ENCODE peak calls at places on chromosomes 16 and 17, in seven cellular contexts. B is hepatocyte, J is ovary, N is A549, V is WTC11, M is MM.1S, H is cardiac fibroblast. R is an unnamed sample.

GRCh38 chr16:49269231-49269630 is 12.4 kb downstream of the CBLN1 start:
- DNase-seq in J (no peak), V (no peak), N (no peak), M (no peak), B (no peak), H (no peak), R (no peak)

GRCh38 chr17:55158439-55158838 is 106.3 kb upstream of the HLF start:
- DNase-seq in V (no peak), M (no peak), N (peak), H (no peak), J (no peak), B (no peak), R (no peak)

GRCh38 chr17:9829343-9829742 is 3.6 kb downstream of the GLP2R start:
- DNase-seq in J (no peak), H (no peak), N (no peak), M (no peak), V (no peak), B (no peak), R (no peak)

GRCh38 chr17:81959362-81960129 is 1.4 kb downstream of the NOTUM start:
- DNase-seq in V (peak), H (peak), J (peak), N (peak), B (peak), M (peak), R (peak)

GRCh38 chr17:81566461-81567126 is 14.4 kb upstream of the FAAP100 start:
- DNase-seq in H (peak), V (no peak), B (peak), N (peak), J (peak), M (no peak), R (no peak)

GRCh38 chr16:26348095-26348494 is 656.3 kb downstream of the HS3ST4 start:
- DNase-seq in H (no peak), J (no peak), B (no peak), N (no peak), V (no peak), M (no peak), R (no peak)

GRCh38 chr16:66423177-66423576 is 3.9 kb upstream of the BEAN1 start:
- DNase-seq in N (no peak), B (no peak), M (no peak), V (no peak), H (no peak), J (no peak), R (no peak)

GRCh38 chr17:80826955-80827645 is 164.5 kb upstream of the CHMP6 start:
- DNase-seq in N (peak), V (no peak), H (peak), B (peak), J (no peak), M (no peak), R (no peak)

GRCh38 chr16:10390867-10391266 is 5.0 kb downstream of the ATF7IP2 start:
- DNase-seq in H (no peak), J (no peak), M (no peak), V (no peak), B (no peak), N (no peak), R (no peak)

GRCh38 chr16:67917852-67918236 is 13.8 kb downstream of the CTRL start:
- DNase-seq in V (no peak), H (no peak), B (peak), M (no peak), N (peak), J (no peak), R (no peak)

GRCh38 chr17:63434951-63435571 is 11.0 kb downstream of the CYB561 start:
- DNase-seq in B (no peak), H (peak), N (peak), M (no peak), V (peak), J (peak), R (no peak)

GRCh38 chr17:43908111-43908721 is 880 bp upstream of the MPP2 start:
- DNase-seq in B (peak), H (peak), V (peak), N (peak), M (no peak), J (peak), R (no peak)

GRCh38 chr16:782766-783403 is 5.3 kb downstream of the RPUSD1 start:
- DNase-seq in V (no peak), J (no peak), B (no peak), M (no peak), H (no peak), N (no peak), R (no peak)

GRCh38 chr16:4544483-4544882 is 5.9 kb upstream of the CDIP1 start:
- DNase-seq in B (no peak), H (no peak), V (no peak), M (no peak), J (no peak), N (no peak), R (no peak)

GRCh38 chr16:14377326-14377725 is 252.7 kb downstream of the PARN start:
- DNase-seq in J (no peak), H (no peak), N (no peak), B (no peak), M (no peak), V (no peak), R (no peak)

GRCh38 chr17:82374626-82375331 is 3.2 kb downstream of the UTS2R start:
- DNase-seq in B (no peak), J (no peak), H (no peak), N (no peak), M (no peak), V (no peak), R (no peak)

GRCh38 chr17:81898029-81898866 is 3.8 kb upstream of the NPB start:
- DNase-seq in M (no peak), H (peak), N (peak), V (no peak), J (no peak), B (no peak), R (no peak)

GRCh38 chr17:77478281-77478680 is 337.5 kb downstream of the SEC14L1 start:
- DNase-seq in J (no peak), N (no peak), H (no peak), M (no peak), V (no peak), B (no peak), R (no peak)

GRCh38 chr17:76556759-76557367 is 17.0 kb downstream of the PRCD start:
- DNase-seq in M (peak), B (peak), H (peak), J (no peak), V (no peak), N (peak), R (peak)

GRCh38 chr17:76384222-76384986 is at the start of gene SPHK1:
- DNase-seq in J (peak), V (peak), H (peak), N (peak), B (peak), M (peak), R (peak)

GRCh38 chr17:44604149-44605115 is 47.1 kb downstream of the FZD2 start:
- DNase-seq in J (no peak), V (no peak), B (no peak), M (no peak), H (no peak), N (no peak), R (no peak)

GRCh38 chr17:44007346-44008204 is 3.2 kb downstream of the NAGS start:
- DNase-seq in J (no peak), B (no peak), M (peak), V (no peak), H (peak), N (no peak), R (no peak)

GRCh38 chr16:23365602-23366240 is 63.6 kb downstream of the SCNN1B start:
- DNase-seq in M (peak), B (no peak), V (no peak), H (no peak), J (no peak), N (peak), R (no peak)

GRCh38 chr17:19410875-19411291 is at the start of gene RNF112:
- DNase-seq in M (no peak), H (peak), B (peak), J (no peak), V (no peak), N (no peak), R (no peak)

GRCh38 chr17:4199818-4200402 is 56.9 kb downstream of the CYB5D2 start:
- DNase-seq in J (no peak), M (peak), V (peak), B (peak), H (peak), N (peak), R (peak)

GRCh38 chr16:20944861-20945390 is 44.4 kb downstream of the LYRM1 start:
- DNase-seq in M (peak), B (no peak), H (peak), V (no peak), J (no peak), N (no peak), R (no peak)

GRCh38 chr17:13073013-13073412 is 55.2 kb upstream of the ELAC2 start:
- DNase-seq in V (no peak), N (no peak), M (no peak), B (no peak), H (no peak), J (no peak), R (no peak)

GRCh38 chr16:89687092-89687940 is 827 bp downstream of the CDK10 start:
- DNase-seq in N (peak), M (peak), B (peak), V (no peak), J (no peak), H (peak), R (peak)

GRCh38 chr16:3645504-3646347 is 8.8 kb upstream of the DNASE1 start:
- DNase-seq in H (peak), V (peak), B (peak), M (no peak), J (no peak), N (no peak), R (peak)

GRCh38 chr16:21603920-21604319 is 4.5 kb downstream of the METTL9 start:
- DNase-seq in H (no peak), N (no peak), M (no peak), J (no peak), V (no peak), B (peak), R (no peak)

GRCh38 chr17:62625870-62626200 is 1.6 kb upstream of the MRC2 start:
- DNase-seq in H (peak), J (no peak), V (no peak), B (peak), M (no peak), N (no peak), R (peak)

GRCh38 chr16:9039208-9039607 is 52.2 kb upstream of the HAPSTR1 start:
- DNase-seq in V (no peak), N (peak), H (peak), M (no peak), B (no peak), J (no peak), R (no peak)

GRCh38 chr17:50459081-50459676 is 9.5 kb downstream of the CHAD start:
- DNase-seq in M (no peak), B (peak), V (no peak), J (no peak), N (peak), H (no peak), R (no peak)

GRCh38 chr16:88977028-88977844 is at the start of gene CBFA2T3:
- DNase-seq in V (no peak), N (no peak), J (peak), B (no peak), H (peak), M (peak), R (peak)

GRCh38 chr16:81581107-81581506 is 136.5 kb downstream of the CMIP start:
- DNase-seq in J (no peak), H (no peak), V (no peak), N (no peak), B (peak), M (no peak), R (no peak)

GRCh38 chr16:81583893-81584705 is 139.5 kb downstream of the CMIP start:
- DNase-seq in B (no peak), N (peak), J (no peak), M (no peak), V (no peak), H (peak), R (no peak)

GRCh38 chr16:81586421-81586820 is 141.8 kb downstream of the CMIP start:
- DNase-seq in H (no peak), B (peak), N (no peak), J (no peak), V (no peak), M (no peak), R (no peak)

GRCh38 chr16:81585785-81586184 is 141.2 kb downstream of the CMIP start:
- DNase-seq in H (no peak), B (peak), J (no peak), V (peak), M (no peak), N (peak), R (no peak)

DNA sequence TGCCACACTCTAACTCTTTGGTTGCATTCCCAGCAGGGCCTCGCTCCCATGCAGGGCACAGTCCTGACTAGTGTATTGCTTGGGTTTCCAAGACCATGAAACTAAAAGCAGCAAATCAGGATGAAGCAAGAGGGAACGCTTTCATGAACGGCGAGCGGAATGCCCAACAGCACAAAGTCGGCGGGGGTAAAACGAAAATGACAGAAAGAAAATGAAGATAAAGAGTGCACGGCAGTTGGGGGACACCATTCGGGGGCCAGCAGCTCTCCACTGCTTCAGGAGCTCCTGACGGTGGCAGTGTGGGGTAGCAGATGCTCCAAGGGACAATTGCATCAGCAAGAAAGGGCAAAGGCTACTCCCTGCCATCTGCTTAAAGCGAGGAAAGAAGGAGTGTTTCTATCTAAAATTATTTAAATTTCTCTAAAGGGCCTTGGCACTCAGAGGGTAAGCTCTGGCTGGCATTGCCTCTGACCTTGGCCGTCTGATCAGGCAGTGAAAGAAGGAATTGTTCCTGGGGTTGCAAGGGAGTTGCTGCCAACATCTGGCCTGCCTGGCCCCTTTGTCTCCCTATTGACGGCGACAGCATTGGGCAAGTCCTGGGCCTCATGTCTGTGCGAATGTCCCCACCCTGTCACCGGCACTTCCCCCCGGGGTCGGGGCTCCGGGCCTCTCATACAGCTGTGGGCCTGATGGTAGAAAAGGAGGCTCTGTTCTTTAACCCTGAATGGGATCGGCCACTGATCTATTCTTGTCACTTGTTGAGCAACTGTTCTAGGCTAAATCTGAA is 138.2 kb downstream of the CMIP start:
- DNase-seq in N (peak), M (no peak), B (no peak), J (no peak), H (peak), V (no peak), R (no peak)
- TF ChIP-seq CTCF in N (peak), M (no peak), B (peak), J (no peak), H (no peak), V (no peak), R (no peak)

DNA sequence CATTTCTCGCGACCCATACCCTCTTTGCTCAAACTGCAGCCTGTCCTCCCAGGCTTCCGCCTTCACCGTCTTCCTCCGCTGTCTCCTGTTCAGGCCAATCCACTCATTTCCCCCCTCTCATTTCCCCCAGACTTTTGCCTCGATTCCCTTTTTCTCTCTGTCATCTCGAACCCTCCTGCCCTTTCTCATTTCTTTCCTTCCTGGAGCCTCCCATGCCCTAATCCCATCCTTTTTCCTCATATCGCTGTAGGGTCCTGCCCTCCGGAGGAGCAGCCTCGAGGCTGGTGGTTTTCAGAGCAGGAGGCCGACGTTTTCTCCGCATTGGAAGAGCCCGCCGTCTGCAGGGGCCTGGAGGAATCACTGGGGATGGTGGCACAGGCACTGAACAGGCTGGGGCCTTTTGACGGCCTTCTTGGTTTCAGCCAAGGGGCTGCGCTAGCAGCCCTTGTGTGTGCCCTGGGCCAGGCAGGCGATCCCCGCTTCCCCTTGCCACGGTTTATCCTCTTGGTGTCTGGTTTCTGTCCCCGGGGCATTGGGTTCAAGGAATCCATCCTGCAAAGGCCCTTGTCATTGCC is 620 bp downstream of the OVCA2 start:
- DNase-seq in M (peak), J (peak), V (no peak), H (peak), B (peak), N (peak), R (no peak)
- TF ChIP-seq CTCF in M (no peak), J (no peak), V (no peak), H (peak), B (peak), N (no peak), R (no peak)

DNA sequence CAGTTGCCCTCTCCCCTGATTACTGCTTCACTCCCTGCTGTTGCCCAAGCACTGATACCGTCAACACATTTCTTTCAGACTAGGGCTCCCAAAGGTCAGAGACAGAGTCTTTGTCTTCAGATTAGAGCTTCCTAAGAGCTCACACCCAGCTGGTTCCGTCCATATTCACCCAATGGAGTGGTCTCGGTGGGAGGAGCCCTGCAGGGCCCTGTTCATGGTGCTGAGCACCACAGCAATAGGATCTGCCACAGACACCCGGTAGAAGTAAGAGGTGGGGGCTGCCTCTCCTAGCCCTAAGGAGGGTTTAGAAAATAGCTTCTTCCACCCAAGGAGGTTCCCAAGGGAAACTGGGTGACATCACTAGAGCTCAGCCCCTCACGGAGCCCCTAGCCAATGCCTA is 128.3 kb downstream of the CCDC144A start:
- DNase-seq in N (no peak), B (no peak), V (no peak), J (no peak), H (no peak), M (no peak), R (no peak)
- TF ChIP-seq CTCF in N (no peak), B (no peak), V (no peak), J (no peak), H (no peak), M (no peak), R (no peak)

GRCh38 chr16:46688101-46688656 is 799 bp downstream of the VPS35 start:
- DNase-seq in M (no peak), B (no peak), H (peak), V (no peak), N (no peak), J (no peak), R (no peak)
- TF ChIP-seq CTCF in M (peak), B (no peak), H (peak), V (peak), N (no peak), J (no peak), R (peak)

GRCh38 chr17:48520631-48521045 is 10.2 kb downstream of the HOXB1 start:
- DNase-seq in J (no peak), M (no peak), B (no peak), H (no peak), N (peak), V (no peak), R (no peak)

GRCh38 chr17:48526986-48527741 is 3.6 kb downstream of the HOXB1 start:
- DNase-seq in M (no peak), H (no peak), B (no peak), V (peak), N (no peak), J (no peak), R (no peak)

GRCh38 chr17:48522031-48522593 is 8.7 kb downstream of the HOXB1 start:
- DNase-seq in J (no peak), B (no peak), V (peak), H (no peak), M (no peak), N (peak), R (no peak)

GRCh38 chr17:48519427-48519826 is 11.4 kb downstream of the HOXB1 start:
- DNase-seq in H (no peak), B (no peak), M (no peak), J (no peak), N (no peak), V (no peak), R (no peak)

GRCh38 chr17:48522990-48523389 is 7.8 kb downstream of the HOXB1 start:
- DNase-seq in N (peak), V (no peak), H (no peak), M (no peak), J (no peak), B (no peak), R (no peak)
- TF ChIP-seq CTCF in N (peak), V (no peak), H (peak), M (no peak), J (no peak), B (peak), R (no peak)

DNA sequence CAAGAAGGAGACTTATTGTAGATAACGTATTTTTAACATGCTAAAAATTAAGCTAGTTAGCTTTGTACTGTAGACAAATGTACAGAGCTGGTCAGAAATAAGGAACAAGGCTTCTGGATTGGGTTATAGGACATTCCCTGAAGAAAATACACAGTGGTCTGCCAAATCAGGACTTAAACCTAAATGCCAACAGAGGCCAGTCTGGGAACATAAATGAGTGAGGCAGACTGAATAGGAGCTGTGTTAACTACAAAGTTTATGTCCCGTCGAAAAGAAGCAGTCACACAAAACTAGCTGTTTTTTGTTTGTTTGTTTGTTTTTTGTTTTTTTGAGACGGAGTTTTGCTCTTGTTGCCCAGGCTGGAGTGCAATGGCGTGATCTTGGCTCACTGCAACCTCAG is 120.4 kb upstream of the C17orf78 start:
- DNase-seq in N (no peak), B (no peak), H (peak), J (no peak), M (no peak), V (no peak), R (no peak)
- TF ChIP-seq CTCF in N (no peak), B (peak), H (no peak), J (no peak), M (no peak), V (no peak), R (no peak)